ENCODE peak calls at places on chromosomes 5 and 9, in ten cellular contexts. K, S, V, G, F, H, R, M, P and T are unnamed samples. For H3K4me1, the result is how much of the 10 kb centered on the place peaks cover.

GRCh38 chr9:20940447-20941176 is 90.8 kb downstream of the HACD4 start:
- DNase-seq in V (no peak), H (no peak), F (no peak), P (no peak), M (no peak), K (no peak), G (no peak), R (no peak), S (no peak), T (no peak)

GRCh38 chr5:172806897-172807672 is 27.0 kb upstream of the ERGIC1 start:
- DNase-seq in S (peak), P (peak), M (peak), G (peak), F (peak), V (peak), K (peak), H (peak), R (peak), T (peak)

GRCh38 chr9:83701769-83702168 is 6.0 kb downstream of the UBQLN1 start:
- DNase-seq in V (no peak), H (no peak), S (no peak), M (no peak), R (no peak), G (no peak), F (no peak), P (no peak), K (no peak), T (no peak)

GRCh38 chr5:1687301-1687970 is 112.2 kb downstream of the MRPL36 start:
- DNase-seq in F (no peak), K (no peak), R (no peak), P (no peak), G (no peak), S (no peak), M (no peak), V (no peak), H (no peak), T (no peak)

GRCh38 chr9:99216073-99216472 is 5.7 kb downstream of the ALG2 start:
- DNase-seq in R (no peak), S (no peak), K (no peak), V (no peak), M (no peak), P (no peak), G (no peak), F (no peak), H (no peak), T (no peak)

GRCh38 chr5:14264605-14265316 is 121.6 kb downstream of the TRIO start:
- DNase-seq in H (peak), K (peak), M (no peak), G (peak), P (peak), V (peak), F (peak), S (peak), R (peak), T (peak)

GRCh38 chr5:59685806-59686205 is 207.7 kb downstream of the PDE4D start:
- DNase-seq in V (no peak), S (no peak), K (no peak), P (no peak), H (no peak), M (no peak), F (no peak), R (no peak), G (no peak), T (no peak)

GRCh38 chr5:73633060-73633459 is 7.1 kb downstream of the ARHGEF28 start:
- DNase-seq in F (no peak), P (no peak), K (no peak), S (no peak), G (no peak), M (no peak), R (no peak), V (no peak), H (no peak), T (no peak)

GRCh38 chr9:123011878-123012528 is 21.5 kb upstream of the GPR21 start:
- DNase-seq in F (no peak), M (no peak), R (no peak), H (no peak), K (no peak), S (no peak), G (no peak), P (no peak), V (no peak), T (no peak)

GRCh38 chr9:75087279-75087823 is 604 bp downstream of the NMRK1 start:
- DNase-seq in F (no peak), R (no peak), S (no peak), P (peak), V (peak), K (no peak), H (peak), G (no peak), M (no peak), T (no peak)

GRCh38 chr5:148140846-148141245 is 27.5 kb upstream of the SPINK14 start:
- DNase-seq in S (no peak), P (no peak), G (no peak), K (no peak), F (no peak), M (no peak), V (no peak), H (no peak), R (no peak), T (no peak)

GRCh38 chr5:151742870-151743294 is 15.5 kb downstream of the ATOX1 start:
- DNase-seq in R (peak), S (no peak), F (no peak), H (no peak), P (peak), G (peak), K (peak), M (peak), V (peak), T (peak)

GRCh38 chr9:91117474-91117891 is 244.2 kb downstream of the AUH start:
- DNase-seq in V (no peak), R (no peak), P (no peak), F (no peak), S (no peak), G (no peak), K (peak), H (no peak), M (no peak), T (no peak)

GRCh38 chr9:5195450-5195849 is 10.0 kb upstream of the INSL6 start:
- DNase-seq in F (no peak), S (no peak), H (no peak), R (no peak), M (no peak), V (no peak), G (no peak), P (no peak), K (no peak), T (no peak)

GRCh38 chr9:127915801-127916664 is 808 bp downstream of the ST6GALNAC4 start:
- DNase-seq in G (no peak), M (no peak), P (no peak), H (peak), F (no peak), R (no peak), V (no peak), S (no peak), K (no peak), T (no peak)

GRCh38 chr5:32989815-32990214 is 278.7 kb downstream of the NPR3 start:
- DNase-seq in P (no peak), G (no peak), M (no peak), K (no peak), S (no peak), V (no peak), F (no peak), H (no peak), R (no peak), T (no peak)

GRCh38 chr9:37491939-37492338 is 6.2 kb downstream of the POLR1E start:
- DNase-seq in P (no peak), R (no peak), V (no peak), K (no peak), M (no peak), S (no peak), G (no peak), H (no peak), F (no peak), T (no peak)

GRCh38 chr5:148491015-148491792 is 107.4 kb downstream of the FBXO38 start:
- DNase-seq in H (no peak), P (peak), G (no peak), S (no peak), K (no peak), R (no peak), M (no peak), F (no peak), V (no peak), T (no peak)

GRCh38 chr5:159928122-159928960 is 12.1 kb downstream of the ADRA1B start:
- DNase-seq in G (peak), S (peak), K (peak), F (no peak), P (peak), R (peak), H (no peak), V (peak), M (no peak), T (peak)

GRCh38 chr5:160357861-160358411 is 12.5 kb downstream of the C1QTNF2 start:
- DNase-seq in M (no peak), F (no peak), H (no peak), K (peak), P (no peak), R (no peak), S (no peak), V (peak), G (peak), T (no peak)

GRCh38 chr9:129761293-129761900 is 8.6 kb upstream of the PTGES start:
- DNase-seq in R (no peak), G (no peak), S (no peak), F (peak), P (peak), V (peak), K (peak), H (no peak), M (peak), T (peak)

GRCh38 chr5:73338201-73339126 is 110.1 kb downstream of the FOXD1 start:
- DNase-seq in S (no peak), H (no peak), F (no peak), G (peak), K (no peak), V (no peak), P (no peak), R (no peak), M (no peak), T (peak)

GRCh38 chr5:113330533-113331200 is 104.1 kb downstream of the TSSK1B start:
- DNase-seq in S (no peak), K (peak), H (peak), R (peak), M (no peak), P (peak), V (peak), G (peak), F (peak), T (peak)

GRCh38 chr5:110177729-110178128 is 488.0 kb downstream of the MAN2A1 start:
- DNase-seq in K (no peak), H (no peak), F (no peak), S (no peak), M (no peak), V (no peak), G (no peak), R (no peak), P (no peak), T (no peak)

GRCh38 chr5:174074369-174074768 is 28.9 kb downstream of the NSG2 start:
- DNase-seq in G (no peak), F (no peak), R (no peak), K (no peak), V (no peak), H (no peak), S (no peak), P (no peak), M (no peak), T (no peak)

DNA sequence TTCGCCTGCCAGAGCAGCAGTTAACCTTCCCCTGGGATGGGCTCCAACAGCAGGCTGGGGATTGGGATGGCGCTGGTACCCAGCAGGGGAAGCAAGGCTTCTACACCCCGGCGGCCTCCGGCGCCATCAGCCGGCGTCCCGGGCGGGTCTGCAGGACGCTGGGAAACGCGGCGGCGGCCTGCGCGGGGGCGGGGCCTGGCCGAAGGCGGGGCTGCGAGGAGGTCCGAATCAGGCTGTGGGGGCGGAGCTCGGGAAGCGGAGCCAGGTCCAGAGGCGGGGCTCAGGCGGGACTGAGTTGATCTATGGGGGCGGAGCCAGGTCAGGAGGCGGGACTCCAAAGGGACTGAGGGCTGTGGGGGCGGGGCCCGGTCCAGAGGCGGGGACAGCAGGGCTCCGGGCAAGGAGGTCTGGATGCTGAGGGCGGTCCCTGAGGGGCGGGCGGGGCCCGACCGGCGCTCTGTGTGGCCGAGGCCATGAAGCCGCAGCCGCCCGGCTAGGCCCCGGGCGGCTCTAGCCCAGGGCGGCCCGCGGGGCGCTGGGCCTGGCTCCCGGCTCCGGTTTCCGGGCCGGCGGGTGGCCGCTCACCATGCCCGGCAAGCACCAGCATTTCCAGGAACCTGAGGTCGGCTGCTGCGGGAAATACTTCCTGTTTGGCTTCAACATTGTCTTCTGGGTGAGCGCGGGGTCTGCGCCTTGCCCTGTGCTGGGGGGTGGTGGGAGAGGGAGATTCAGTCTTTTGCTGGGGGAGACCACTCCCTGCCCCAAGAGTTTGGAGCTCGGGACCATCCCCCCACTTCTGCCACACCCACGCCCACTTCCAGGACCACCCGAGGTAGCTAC is at the start of gene TSPAN17:
- DNase-seq in S (peak), H (peak), M (peak), P (peak), R (peak), V (peak), K (peak), G (peak), F (peak), T (peak)
- H3K4me1 ChIP-seq in S (under half), H (under half), M (under half), P (under half), R (under half), V (under half), K (under half), G (under half), F (under half), T (under half)

DNA sequence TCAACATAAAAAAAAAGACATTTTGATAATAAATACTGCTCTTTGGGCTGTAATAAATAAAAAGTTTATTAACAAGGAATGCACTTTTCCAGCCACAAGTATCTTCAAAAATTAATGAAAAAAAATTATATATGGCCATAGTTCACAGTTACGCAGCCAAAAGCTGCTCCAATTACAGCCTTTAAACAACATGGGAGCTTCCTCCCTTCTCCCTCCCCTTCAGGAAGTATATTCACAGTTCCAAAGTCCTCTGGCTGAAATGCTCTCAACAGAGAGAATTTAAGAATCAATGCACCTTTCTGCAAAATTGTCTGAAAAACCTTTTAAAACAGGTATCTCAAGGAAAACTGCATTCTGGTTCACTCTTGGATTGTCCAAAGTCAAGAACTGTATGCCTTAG is 5.9 kb downstream of the PLK2 start:
- DNase-seq in M (no peak), F (no peak), G (no peak), S (no peak), K (no peak), V (no peak), R (no peak), P (no peak), H (no peak), T (no peak)
- H3K27ac ChIP-seq in M (peak), F (no peak), G (no peak), S (peak), K (no peak), V (no peak), R (no peak), P (no peak), H (no peak), T (no peak)

GRCh38 chr9:131416509-131416908 is 22.6 kb downstream of the PRRC2B start:
- DNase-seq in M (no peak), P (no peak), V (no peak), G (no peak), H (no peak), R (no peak), S (no peak), K (no peak), F (no peak), T (no peak)
- H3K4me1 ChIP-seq in M (half or more), P (under half), V (half or more), G (under half), H (half or more), R (under half), S (half or more), K (under half), F (half or more), T (half or more)

GRCh38 chr5:139691275-139691629 is 43.1 kb downstream of the CXXC5 start:
- DNase-seq in V (no peak), F (no peak), G (no peak), M (no peak), P (no peak), R (no peak), H (no peak), S (no peak), K (no peak), T (no peak)
- H3K27ac ChIP-seq in V (no peak), F (no peak), G (no peak), M (peak), P (no peak), R (no peak), H (no peak), S (no peak), K (no peak), T (no peak)

GRCh38 chr5:34687269-34688011 is 31.3 kb downstream of the RAI14 start:
- DNase-seq in S (no peak), M (no peak), P (no peak), R (peak), V (no peak), F (no peak), G (no peak), K (no peak), H (no peak), T (no peak)
- H3K4me1 ChIP-seq in S (half or more), M (under half), P (under half), R (under half), V (under half), F (under half), G (under half), K (under half), H (under half), T (under half)

DNA sequence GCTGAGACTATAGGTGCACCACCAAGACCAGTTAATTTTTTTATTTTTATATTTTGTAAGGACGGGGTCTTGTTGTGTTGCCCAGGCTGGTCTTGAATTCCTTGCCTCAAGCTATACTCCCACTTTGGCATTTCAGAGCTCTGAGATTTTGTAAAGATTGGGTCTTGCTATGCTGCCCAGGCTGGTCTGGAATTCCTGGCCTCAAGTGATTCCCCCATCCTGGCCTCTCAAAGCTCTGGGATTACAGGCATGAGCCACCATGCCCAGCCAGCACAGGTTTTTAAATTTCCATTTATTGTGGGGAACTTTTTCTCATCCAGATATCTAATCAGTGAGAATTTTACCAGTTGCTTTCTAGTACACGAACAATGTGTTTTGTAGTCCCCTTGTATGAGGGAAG is 156.1 kb upstream of the VLDLR start:
- DNase-seq in R (no peak), S (no peak), G (no peak), K (no peak), M (no peak), F (no peak), H (no peak), P (no peak), V (no peak), T (no peak)
- H3K27ac ChIP-seq in R (no peak), S (no peak), G (no peak), K (no peak), M (no peak), F (no peak), H (no peak), P (no peak), V (no peak), T (no peak)